ENCODE peak calls at places on chromosomes 6 and 20, in five cellular contexts. S, L, X, N and H are unnamed samples.
A peak's percentile ranks its signal among the peaks of the same experiment; 100 is the strongest.

GRCh38 chr6:143542915-143543314 is 31.4 kb upstream of the FUCA2 start:
- DNase-seq in S (no peak), L (no peak), X (no peak), N (no peak), H (no peak)

GRCh38 chr6:6624269-6624668 is 35.7 kb downstream of the LY86 start:
- DNase-seq in S (no peak), L (no peak), X (no peak), N (no peak), H (no peak)

GRCh38 chr6:30418448-30418847 is 70.9 kb upstream of the HLA-E start:
- DNase-seq in S (no peak), L (no peak), X (no peak), N (no peak), H (no peak)

GRCh38 chr6:40492126-40492525 is 95.0 kb downstream of the LRFN2 start:
- DNase-seq in S (no peak), L (no peak), X (no peak), N (no peak), H (no peak)

GRCh38 chr20:8385247-8385646 is 253.2 kb downstream of the PLCB1 start:
- DNase-seq in S (peak; percentile 63), L (peak; percentile 43), X (no peak), N (no peak), H (peak; percentile 16)

GRCh38 chr6:5997420-5998093 is 9.2 kb downstream of the NRN1 start:
- DNase-seq in S (no peak), L (peak; percentile 20), X (no peak), N (no peak), H (no peak)

GRCh38 chr6:157227202-157228166 is 95.8 kb downstream of the TMEM242 start:
- DNase-seq in S (peak; percentile 40), L (peak; percentile 27), X (no peak), N (peak; percentile 62), H (peak; percentile 48)

GRCh38 chr6:93624408-93624807 is 205.0 kb upstream of the EPHA7 start:
- DNase-seq in S (no peak), L (no peak), X (no peak), N (no peak), H (no peak)

GRCh38 chr6:53627391-53628218 is 38.0 kb downstream of the KLHL31 start:
- DNase-seq in S (no peak), L (no peak), X (no peak), N (no peak), H (no peak)

GRCh38 chr6:94300424-94301144 is 881.2 kb upstream of the EPHA7 start:
- DNase-seq in S (no peak), L (no peak), X (no peak), N (no peak), H (no peak)

GRCh38 chr20:25248501-25249172 is 752 bp downstream of the PYGB start:
- DNase-seq in S (peak; percentile 74), L (peak; percentile 29), X (no peak), N (peak; percentile 73), H (peak; percentile 66)

GRCh38 chr6:39225946-39226437 is 3.3 kb downstream of the KCNK5 start:
- DNase-seq in S (no peak), L (no peak), X (no peak), N (no peak), H (peak; percentile 53)

GRCh38 chr6:135936606-135937005 is 85.1 kb downstream of the PDE7B start:
- DNase-seq in S (no peak), L (no peak), X (no peak), N (no peak), H (no peak)

GRCh38 chr6:78611886-78612480 is 255.4 kb upstream of the IRAK1BP1 start:
- DNase-seq in S (no peak), L (peak; percentile 33), X (no peak), N (no peak), H (no peak)

GRCh38 chr6:36985384-36985962 is 523 bp downstream of the MTCH1 start:
- DNase-seq in S (no peak), L (no peak), X (no peak), N (no peak), H (no peak)

GRCh38 chr6:156832166-156832743 is 55.1 kb downstream of the ARID1B start:
- DNase-seq in S (no peak), L (no peak), X (no peak), N (no peak), H (no peak)

GRCh38 chr20:13791562-13792459 is 7.0 kb downstream of the NDUFAF5 start:
- DNase-seq in S (no peak), L (no peak), X (no peak), N (no peak), H (no peak)

GRCh38 chr20:13790708-13791107 is 5.9 kb downstream of the NDUFAF5 start:
- DNase-seq in S (no peak), L (no peak), X (no peak), N (no peak), H (no peak)

GRCh38 chr20:13786143-13786828 is 1.5 kb downstream of the NDUFAF5 start:
- DNase-seq in S (no peak), L (no peak), X (no peak), N (no peak), H (peak; percentile 12)

GRCh38 chr20:13784893-13785715 is at the start of the genes ESF1 and NDUFAF5:
- DNase-seq in S (peak; percentile 97), L (peak; percentile 97), X (peak; percentile 56), N (peak; percentile 97), H (peak; percentile 95)

DNA sequence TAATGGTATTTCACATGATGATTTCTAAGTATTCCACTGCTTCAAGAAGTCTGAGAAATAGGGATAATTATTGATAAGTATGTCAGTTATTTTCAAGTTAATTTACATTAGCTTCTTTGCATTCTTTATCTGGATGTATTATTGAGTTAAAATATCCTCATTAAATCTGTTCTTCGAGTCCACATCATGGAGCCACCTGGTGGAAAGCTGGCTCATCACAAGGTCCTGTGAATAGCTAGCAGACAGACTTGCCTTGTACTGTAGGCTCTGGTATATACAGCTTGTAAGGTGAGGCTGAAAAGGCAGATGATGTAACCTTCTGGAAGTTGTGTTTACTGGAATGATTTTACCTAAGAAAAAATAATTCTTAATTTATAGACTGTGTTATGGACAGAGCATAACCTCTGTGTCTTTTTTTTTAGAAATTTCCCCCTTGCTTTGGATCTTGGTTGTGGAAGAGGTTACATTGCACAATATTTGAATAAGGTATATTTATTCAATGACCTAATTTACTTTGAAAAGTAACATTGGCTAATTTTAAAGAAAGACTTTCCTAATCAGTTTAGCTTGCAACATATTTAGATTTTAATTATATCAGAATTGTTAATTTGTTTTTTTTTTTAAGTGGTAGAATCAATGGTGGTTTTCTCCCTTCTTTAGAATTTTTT is 3.5 kb downstream of the NDUFAF5 start:
- DNase-seq in S (no peak), L (peak; percentile 67), X (no peak), N (no peak), H (no peak)
- H3K36me3 ChIP-seq in S (no peaks in the 10 kb centered on the region), L (peaks cover 61% of the 10 kb centered on the region), X (peaks cover 3% of the 10 kb centered on the region), N (peaks cover 38% of the 10 kb centered on the region), H (no peaks in the 10 kb centered on the region)

GRCh38 chr20:43563429-43563828 is 4.6 kb downstream of the SGK2 start:
- DNase-seq in S (no peak), L (peak; percentile 36), X (no peak), N (no peak), H (no peak)
- TF ChIP-seq CTCF in S (no peak), L (peak; percentile 72), X (no peak), N (no peak), H (no peak)

DNA sequence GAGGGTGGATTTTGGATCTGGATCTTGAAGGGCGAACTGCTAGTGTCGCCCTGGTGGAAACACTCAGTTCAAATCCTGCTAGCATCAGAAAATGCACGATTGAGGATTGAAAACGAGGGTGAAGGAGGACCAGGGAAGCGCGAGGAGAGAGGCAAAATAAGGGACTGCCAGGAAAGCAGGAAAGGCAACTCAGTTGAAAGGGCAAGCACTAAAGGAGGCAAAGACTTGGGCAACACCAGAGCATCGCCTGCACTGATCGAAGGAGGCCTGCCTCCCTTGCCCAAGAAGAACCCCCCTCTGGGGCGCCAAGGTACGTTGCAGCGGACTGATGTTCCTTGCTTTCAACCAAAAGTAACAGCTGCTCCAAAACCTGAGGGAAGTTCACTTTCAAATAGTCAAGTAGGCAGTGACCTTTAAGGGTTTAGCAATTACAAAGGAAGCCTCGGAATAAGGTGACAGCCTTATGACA is 308 bp upstream of the COL21A1 start:
- DNase-seq in S (no peak), L (no peak), X (no peak), N (no peak), H (no peak)
- H3K4me3 ChIP-seq in S (peak overlapping the region; percentile 56), L (no peak overlapping the region), X (peak overlapping the region; percentile 70), N (peak overlapping the region; percentile 50), H (no peak overlapping the region)

DNA sequence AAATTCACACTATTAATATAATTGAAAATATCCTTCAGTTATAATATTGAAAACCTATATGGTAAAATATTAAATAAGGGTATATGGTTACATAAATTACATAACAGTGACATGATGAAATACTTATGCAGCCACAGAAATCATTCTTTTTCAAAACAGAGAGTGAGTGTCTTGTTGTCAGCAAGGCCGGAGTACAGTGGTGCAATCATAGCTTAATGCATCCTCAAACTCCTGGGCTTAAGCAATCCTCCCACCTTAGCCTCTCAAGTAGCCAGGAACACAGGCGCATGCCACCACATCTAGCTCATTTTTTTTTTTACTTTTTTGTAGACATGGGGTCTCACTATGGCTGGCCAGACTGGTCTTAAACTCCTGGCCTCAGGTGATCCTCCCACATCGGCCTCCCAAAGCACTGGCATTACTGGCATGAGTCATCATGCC is 40.4 kb downstream of the FAM8A1 start:
- DNase-seq in S (no peak), L (no peak), X (no peak), N (no peak), H (no peak)
- H3K36me3 ChIP-seq in S (peaks cover 4% of the 10 kb centered on the region), L (peaks cover 100% of the 10 kb centered on the region), X (peaks cover 10% of the 10 kb centered on the region), N (peaks cover 55% of the 10 kb centered on the region), H (peaks cover 8% of the 10 kb centered on the region)